ENCODE peak calls at places on chromosomes 16 and 17, in eight cellular contexts. I, D, L, G, O, P, Y and M are unnamed samples.

GRCh38 chr16:89732142-89732917 is 11.0 kb downstream of the ZNF276 start:
- DNase-seq in I (no peak), D (no peak), L (no peak), G (no peak), O (no peak), P (no peak), Y (no peak), M (no peak)

GRCh38 chr17:17628388-17629008 is 37.0 kb upstream of the PEMT start:
- DNase-seq in I (no peak), D (no peak), L (peak), G (no peak), O (no peak), P (no peak), Y (no peak), M (no peak)

GRCh38 chr16:66705790-66706505 is 9.4 kb upstream of the CMTM4 start:
- DNase-seq in I (peak), D (peak), L (no peak), G (peak), O (no peak), P (peak), Y (no peak), M (no peak)

GRCh38 chr17:56373981-56374380 is 219.5 kb upstream of the NOG start:
- DNase-seq in I (no peak), D (no peak), L (no peak), G (no peak), O (no peak), P (no peak), Y (peak), M (no peak)

GRCh38 chr17:62597920-62598319 is 29.6 kb upstream of the MRC2 start:
- DNase-seq in I (no peak), D (peak), L (no peak), G (no peak), O (no peak), P (no peak), Y (no peak), M (peak)

GRCh38 chr17:19644493-19645210 is 3.9 kb upstream of the ALDH3A2 start:
- DNase-seq in I (no peak), D (peak), L (no peak), G (no peak), O (no peak), P (no peak), Y (no peak), M (peak)

GRCh38 chr17:78958556-78959191 is 21.0 kb downstream of the LGALS3BP start:
- DNase-seq in I (no peak), D (no peak), L (no peak), G (no peak), O (peak), P (no peak), Y (no peak), M (no peak)

GRCh38 chr16:12168054-12169018 is 191.8 kb downstream of the SNX29 start:
- DNase-seq in I (no peak), D (no peak), L (no peak), G (no peak), O (no peak), P (peak), Y (no peak), M (no peak)

GRCh38 chr16:54171855-54172537 is 114.6 kb downstream of the IRX3 start:
- DNase-seq in I (peak), D (peak), L (no peak), G (no peak), O (no peak), P (no peak), Y (peak), M (peak)

GRCh38 chr16:83974475-83974874 is 6.4 kb downstream of the NECAB2 start:
- DNase-seq in I (no peak), D (no peak), L (no peak), G (no peak), O (no peak), P (no peak), Y (no peak), M (no peak)

GRCh38 chr17:80064696-80065095 is 28.3 kb downstream of the CCDC40 start:
- DNase-seq in I (no peak), D (no peak), L (no peak), G (no peak), O (no peak), P (no peak), Y (no peak), M (no peak)

GRCh38 chr17:81418710-81419332 is 23.6 kb downstream of the BAHCC1 start:
- DNase-seq in I (no peak), D (no peak), L (no peak), G (no peak), O (no peak), P (no peak), Y (no peak), M (no peak)

DNA sequence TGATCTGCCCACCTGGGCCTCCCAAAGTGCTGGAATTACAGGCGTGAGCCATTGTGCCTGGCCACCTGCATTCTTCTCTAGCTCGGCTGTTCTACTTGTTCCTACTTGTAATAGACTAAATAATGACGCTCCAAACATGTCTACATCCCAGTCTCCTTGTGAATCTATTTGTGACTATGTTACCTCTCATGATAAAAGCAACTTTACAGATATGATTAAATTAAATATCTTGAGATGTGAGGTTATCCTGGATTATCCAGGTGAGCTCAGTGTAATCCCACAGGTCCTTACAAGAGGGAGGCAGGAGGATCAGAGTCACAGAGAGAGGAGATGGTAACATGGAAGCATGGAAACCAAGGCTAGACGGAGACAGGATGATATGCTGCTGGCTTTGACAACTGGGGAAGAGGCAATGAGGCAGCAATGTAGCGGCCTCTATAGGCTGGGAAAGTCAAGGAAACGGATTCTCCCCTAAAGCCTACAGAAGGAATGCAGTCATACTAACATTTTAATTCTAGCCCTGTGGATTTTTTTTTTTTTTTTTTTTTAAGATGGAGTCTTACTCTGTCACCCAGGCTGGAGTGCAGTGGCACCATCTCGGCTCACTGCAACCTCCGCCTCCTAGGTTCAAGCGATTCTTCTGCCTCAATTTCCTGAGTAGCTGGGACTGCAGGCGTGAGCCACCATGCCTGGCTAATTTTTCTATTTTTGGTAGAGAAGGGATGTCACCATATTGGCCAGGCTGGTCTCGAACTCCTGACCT is 5.0 kb upstream of the LASP1 start:
- DNase-seq in I (peak), D (no peak), L (no peak), G (peak), O (peak), P (no peak), Y (peak), M (no peak)
- TF ChIP-seq CTCF in I (peak), D (peak), L (no peak), G (peak), O (peak), P (no peak), Y (peak), M (peak)

DNA sequence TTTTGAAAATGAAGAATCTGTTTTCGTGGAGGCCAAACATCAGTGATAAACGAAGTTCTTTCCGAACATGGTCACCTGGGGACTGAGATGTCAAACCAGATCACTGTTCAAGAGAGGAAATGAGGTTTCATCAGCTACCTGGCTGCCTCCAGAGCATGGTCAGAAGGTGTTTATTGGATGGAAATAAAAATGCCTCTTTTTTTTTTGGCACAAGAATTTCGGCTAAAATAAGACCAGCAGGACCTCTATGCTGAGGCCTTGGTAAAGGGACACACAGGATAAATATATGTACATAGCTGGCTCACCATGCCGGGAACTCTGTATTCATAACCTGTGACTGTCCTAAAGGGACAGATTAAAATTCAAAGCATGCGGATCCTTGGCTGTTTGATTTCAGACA is 135.3 kb downstream of the UTP18 start:
- DNase-seq in I (no peak), D (no peak), L (no peak), G (no peak), O (no peak), P (no peak), Y (no peak), M (no peak)
- TF ChIP-seq CTCF in I (no peak), D (no peak), L (no peak), G (no peak), O (no peak), P (no peak), Y (no peak), M (no peak)

GRCh38 chr16:58345574-58346354 is 46.5 kb upstream of the GINS3 start:
- DNase-seq in I (no peak), D (no peak), L (no peak), G (peak), O (no peak), P (no peak), Y (no peak), M (no peak)
- TF ChIP-seq CTCF in I (peak), D (peak), L (peak), G (peak), O (no peak), P (peak), Y (no peak), M (peak)

GRCh38 chr17:70808596-70808995 is 639.3 kb downstream of the KCNJ2 start:
- DNase-seq in I (no peak), D (no peak), L (peak), G (no peak), O (no peak), P (no peak), Y (peak), M (no peak)
- TF ChIP-seq CTCF in I (peak), D (peak), L (no peak), G (no peak), O (no peak), P (no peak), Y (peak), M (no peak)

DNA sequence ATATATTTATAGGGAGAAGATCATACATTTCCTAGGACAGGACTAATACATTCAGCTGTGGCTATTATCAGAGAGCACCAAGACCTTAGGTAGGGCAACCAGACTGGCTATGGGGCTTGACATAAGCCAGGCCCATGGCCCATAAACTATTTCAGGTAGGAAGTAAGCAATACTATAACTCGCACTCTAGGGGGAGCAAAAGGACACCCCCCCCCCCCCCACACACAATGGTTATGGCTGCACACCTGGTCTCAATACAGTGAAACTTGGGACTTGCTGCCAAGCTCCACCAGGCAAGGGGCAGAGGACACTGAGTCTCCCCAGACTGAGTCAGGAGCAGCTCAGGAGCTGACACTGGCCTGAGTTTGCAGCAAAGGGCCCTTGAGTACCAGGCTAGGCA is 348.9 kb upstream of the ASIC2 start:
- DNase-seq in I (no peak), D (no peak), L (peak), G (no peak), O (peak), P (no peak), Y (peak), M (no peak)
- TF ChIP-seq CTCF in I (no peak), D (no peak), L (no peak), G (no peak), O (peak), P (no peak), Y (peak), M (no peak)